ENCODE peak calls at places on chromosome 13, in nine cellular contexts. B is uterus, P is body of pancreas, E is IMR-90, K is ovary, C is adrenal gland, V is Peyer's patch, U is prostate gland, G is esophagus muscularis mucosa. F is an unnamed sample.

GRCh38 chr13:44263920-44264610 is 109.6 kb upstream of the SERP2 start:
- DNase-seq in B (peak; percentile 39), P (no peak), E (peak; percentile 20), K (peak; percentile 84), C (no peak), V (no peak), U (no peak), G (no peak), F (no peak)

GRCh38 chr13:29875646-29876045 is 25.2 kb upstream of the UBL3 start:
- DNase-seq in B (no peak), P (no peak), E (no peak), K (no peak), C (no peak), V (no peak), U (no peak), G (no peak), F (no peak)

GRCh38 chr13:33213024-33213795 is 72.3 kb downstream of the STARD13 start:
- DNase-seq in B (no peak), P (no peak), E (no peak), K (no peak), C (no peak), V (no peak), U (peak; percentile 84), G (peak; percentile 53), F (no peak)

GRCh38 chr13:46086985-46087384 is 17.8 kb downstream of the CPB2 start:
- DNase-seq in B (no peak), P (no peak), E (no peak), K (no peak), C (no peak), V (no peak), U (no peak), G (no peak), F (no peak)

GRCh38 chr13:44904982-44905381 is 84.3 kb downstream of the NUFIP1 start:
- DNase-seq in B (peak; percentile 75), P (peak; percentile 50), E (peak; percentile 97), K (peak; percentile 74), C (peak; percentile 32), V (peak; percentile 56), U (peak; percentile 50), G (no peak), F (peak; percentile 49)

GRCh38 chr13:114185182-114185971 is 6.3 kb downstream of the CFAP97D2 start:
- DNase-seq in B (no peak), P (no peak), E (no peak), K (no peak), C (no peak), V (no peak), U (no peak), G (peak; percentile 55), F (no peak)

GRCh38 chr13:110964229-110965037 is 49.6 kb upstream of the ANKRD10 start:
- DNase-seq in B (no peak), P (no peak), E (no peak), K (no peak), C (no peak), V (no peak), U (no peak), G (peak; percentile 50), F (no peak)

GRCh38 chr13:53101883-53102282 is 73.3 kb downstream of the OLFM4 start:
- DNase-seq in B (no peak), P (no peak), E (no peak), K (no peak), C (no peak), V (no peak), U (no peak), G (no peak), F (no peak)

GRCh38 chr13:66532146-66532545 is 698.0 kb downstream of the PCDH9 start:
- DNase-seq in B (no peak), P (no peak), E (peak; percentile 90), K (no peak), C (no peak), V (no peak), U (no peak), G (no peak), F (peak; percentile 0)

GRCh38 chr13:47672245-47672975 is 328.7 kb downstream of the SUCLA2 start:
- DNase-seq in B (no peak), P (no peak), E (no peak), K (no peak), C (no peak), V (no peak), U (no peak), G (no peak), F (no peak)

GRCh38 chr13:27130223-27131015 is 41.2 kb downstream of the USP12 start:
- DNase-seq in B (no peak), P (no peak), E (peak; percentile 76), K (no peak), C (peak; percentile 17), V (no peak), U (no peak), G (no peak), F (no peak)

GRCh38 chr13:49110122-49110831 is 109.9 kb upstream of the MLNR start:
- DNase-seq in B (peak; percentile 65), P (peak; percentile 86), E (peak; percentile 91), K (peak; percentile 79), C (peak; percentile 85), V (peak; percentile 95), U (peak; percentile 59), G (peak; percentile 94), F (peak; percentile 9)
- TF ChIP-seq POLR2A in B (no peak), P (no peak), E (no peak), K (no peak), C (peak; percentile 21), V (peak; percentile 18), U (no peak), G (no peak), F (no peak)

GRCh38 chr13:95643471-95643813 is 1.1 kb downstream of the DZIP1 start:
- DNase-seq in B (peak; percentile 22), P (no peak), E (peak; percentile 43), K (peak; percentile 28), C (no peak), V (no peak), U (no peak), G (no peak), F (no peak)

GRCh38 chr13:95644611-95645052 is at the start of gene DZIP1:
- DNase-seq in B (peak; percentile 85), P (peak; percentile 82), E (peak; percentile 83), K (peak; percentile 89), C (peak; percentile 74), V (peak; percentile 65), U (peak; percentile 17), G (no peak), F (peak; percentile 93)

GRCh38 chr13:95641961-95642621 is 2.4 kb downstream of the DZIP1 start:
- DNase-seq in B (peak; percentile 40), P (peak; percentile 43), E (peak; percentile 43), K (peak; percentile 37), C (no peak), V (peak; percentile 50), U (no peak), G (no peak), F (no peak)

GRCh38 chr13:95643009-95643408 is 1.5 kb downstream of the DZIP1 start:
- DNase-seq in B (no peak), P (no peak), E (no peak), K (no peak), C (no peak), V (no peak), U (no peak), G (no peak), F (no peak)

GRCh38 chr13:95643814-95644598 is 500 bp downstream of the DZIP1 start:
- DNase-seq in B (peak; percentile 32), P (no peak), E (peak; percentile 35), K (peak; percentile 42), C (peak; percentile 20), V (no peak), U (no peak), G (no peak), F (peak; percentile 58)
- TF ChIP-seq POLR2A in B (no peak), P (no peak), E (no peak), K (no peak), C (no peak), V (no peak), U (no peak), G (no peak), F (no peak)

GRCh38 chr13:49625392-49626137 is 2.7 kb upstream of the ARL11 start:
- DNase-seq in B (no peak), P (peak; percentile 63), E (peak; percentile 6), K (peak; percentile 36), C (peak; percentile 97), V (peak; percentile 90), U (no peak), G (no peak), F (peak; percentile 29)

GRCh38 chr13:49630580-49630979 is 2.3 kb downstream of the ARL11 start:
- DNase-seq in B (no peak), P (no peak), E (no peak), K (no peak), C (no peak), V (peak; percentile 44), U (no peak), G (no peak), F (no peak)

GRCh38 chr13:49629196-49629938 is 1.1 kb downstream of the ARL11 start:
- DNase-seq in B (no peak), P (no peak), E (no peak), K (no peak), C (no peak), V (peak; percentile 1), U (no peak), G (no peak), F (no peak)

GRCh38 chr13:49629947-49630346 is 1.6 kb downstream of the ARL11 start:
- DNase-seq in B (no peak), P (no peak), E (peak; percentile 25), K (no peak), C (no peak), V (peak; percentile 1), U (no peak), G (no peak), F (no peak)

DNA sequence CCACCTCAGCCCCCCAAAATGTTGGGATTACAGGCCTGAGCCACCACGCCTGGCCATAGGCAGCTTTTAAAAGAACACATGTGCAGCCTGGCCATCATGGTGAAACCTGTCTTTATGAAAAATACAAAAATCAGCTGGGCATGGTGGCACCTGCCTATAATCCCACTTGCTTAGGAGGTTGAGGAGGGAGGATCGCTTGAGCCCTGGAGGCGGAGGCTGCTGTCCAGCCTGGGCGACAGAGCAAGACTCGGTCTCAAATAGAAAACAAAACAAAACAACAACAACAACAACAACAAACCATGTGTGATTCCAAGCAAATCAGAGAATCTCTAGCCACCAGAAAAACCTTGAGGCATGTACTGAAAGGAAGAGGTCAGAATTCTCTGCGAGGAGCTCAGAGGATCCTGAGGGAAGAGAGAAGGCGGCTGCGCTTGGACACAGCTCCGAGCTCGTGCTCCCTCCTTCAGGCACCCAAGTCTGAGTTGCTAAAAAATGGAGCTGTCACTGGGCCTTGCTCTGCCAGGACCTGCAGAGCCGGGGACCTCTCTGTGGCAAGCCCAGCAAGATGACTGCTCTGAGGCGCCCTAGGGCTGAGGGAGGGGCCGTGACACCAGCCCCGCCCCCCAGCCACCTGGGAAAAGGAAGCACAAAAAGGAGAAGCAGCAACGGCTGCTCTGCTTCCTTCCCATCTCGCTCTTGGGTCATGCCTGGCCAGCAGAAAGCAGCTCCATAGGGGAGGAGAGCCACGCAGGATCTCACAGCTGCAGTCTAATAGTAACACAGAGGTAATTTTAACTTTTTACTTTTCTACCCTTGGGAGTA is at the start of gene ARL11:
- DNase-seq in B (no peak), P (peak; percentile 65), E (no peak), K (no peak), C (peak; percentile 52), V (peak; percentile 94), U (no peak), G (no peak), F (no peak)
- TF ChIP-seq POLR2A in B (no peak), P (no peak), E (no peak), K (no peak), C (no peak), V (peak; percentile 31), U (no peak), G (no peak), F (no peak)

DNA sequence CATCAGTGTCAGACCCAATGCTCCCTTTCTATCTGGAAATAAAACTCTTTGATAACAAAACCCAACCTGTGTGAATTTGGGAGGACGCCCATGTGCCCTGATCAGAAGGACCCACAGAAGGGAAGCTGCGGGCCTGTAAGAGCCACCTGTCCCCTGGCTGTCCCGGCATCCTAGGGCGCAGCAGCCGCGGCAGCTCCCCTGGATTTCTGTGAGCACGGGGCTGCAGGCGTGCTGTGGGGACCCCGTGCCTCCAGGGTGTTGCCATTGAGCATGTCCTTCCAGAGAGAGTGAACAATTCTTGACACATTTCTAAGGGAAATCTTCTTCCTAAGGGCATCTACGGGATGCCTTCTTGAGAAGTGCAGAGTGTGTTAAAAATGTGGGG is 60.0 kb downstream of the MCF2L start:
- DNase-seq in B (no peak), P (no peak), E (no peak), K (no peak), C (no peak), V (no peak), U (no peak), G (no peak), F (no peak)
- TF ChIP-seq POLR2A in B (no peak), P (no peak), E (no peak), K (no peak), C (no peak), V (no peak), U (no peak), G (no peak), F (no peak)

F was measured in H54.